ENCODE peak calls at places on chromosomes 2 and 18, in six cellular contexts. One of them, this sample, is unnamed.

GRCh38 chr2:102197389-102198137 is 10.7 kb downstream of the IL1RL2 start:
- DNase-seq in type B pancreatic cell: no peak
- DNase-seq in IMR-90: no peak
- DNase-seq in cardiac fibroblast: no peak
- DNase-seq in nephron progenitor cell: no peak
- DNase-seq in GM13976: no peak
- DNase-seq in this sample: no peak

GRCh38 chr2:181836583-181836982 is 54.9 kb upstream of the ITPRID2 start:
- DNase-seq in cardiac fibroblast: no peak
- DNase-seq in IMR-90: no peak
- DNase-seq in GM13976: no peak
- DNase-seq in type B pancreatic cell: no peak
- DNase-seq in nephron progenitor cell: no peak
- DNase-seq in this sample: no peak

GRCh38 chr2:112110966-112111365 is 27.2 kb upstream of the FBLN7 start:
- DNase-seq in GM13976: no peak
- DNase-seq in cardiac fibroblast: no peak
- DNase-seq in type B pancreatic cell: no peak
- DNase-seq in nephron progenitor cell: no peak
- DNase-seq in IMR-90: no peak
- DNase-seq in this sample: no peak

GRCh38 chr2:25453199-25453903 is 111.6 kb upstream of the DNMT3A start:
- DNase-seq in type B pancreatic cell: no peak
- DNase-seq in GM13976: peak
- DNase-seq in cardiac fibroblast: no peak
- DNase-seq in IMR-90: peak
- DNase-seq in nephron progenitor cell: no peak
- DNase-seq in this sample: no peak

GRCh38 chr2:227472265-227473018 is 486 bp downstream of the AGFG1 start:
- DNase-seq in nephron progenitor cell: peak
- DNase-seq in type B pancreatic cell: no peak
- DNase-seq in cardiac fibroblast: no peak
- DNase-seq in GM13976: peak
- DNase-seq in IMR-90: no peak
- DNase-seq in this sample: no peak

GRCh38 chr2:223758131-223758840 is 79.1 kb downstream of the AP1S3 start:
- DNase-seq in IMR-90: no peak
- DNase-seq in cardiac fibroblast: no peak
- DNase-seq in type B pancreatic cell: no peak
- DNase-seq in nephron progenitor cell: no peak
- DNase-seq in GM13976: no peak
- DNase-seq in this sample: peak

GRCh38 chr2:69704446-69704845 is 37.5 kb upstream of the ANXA4 start:
- DNase-seq in cardiac fibroblast: peak
- DNase-seq in GM13976: no peak
- DNase-seq in IMR-90: no peak
- DNase-seq in type B pancreatic cell: no peak
- DNase-seq in nephron progenitor cell: no peak
- DNase-seq in this sample: no peak

GRCh38 chr2:54459037-54459441 is 2.9 kb downstream of the SPTBN1 start:
- DNase-seq in type B pancreatic cell: no peak
- DNase-seq in nephron progenitor cell: no peak
- DNase-seq in cardiac fibroblast: peak
- DNase-seq in IMR-90: peak
- DNase-seq in GM13976: no peak
- DNase-seq in this sample: no peak

GRCh38 chr2:221124542-221125235 is 447.4 kb downstream of the EPHA4 start:
- DNase-seq in GM13976: no peak
- DNase-seq in cardiac fibroblast: no peak
- DNase-seq in IMR-90: no peak
- DNase-seq in nephron progenitor cell: peak
- DNase-seq in type B pancreatic cell: no peak
- DNase-seq in this sample: no peak

GRCh38 chr2:235765181-235765820 is 271.5 kb downstream of the AGAP1 start:
- DNase-seq in GM13976: no peak
- DNase-seq in cardiac fibroblast: peak
- DNase-seq in nephron progenitor cell: no peak
- DNase-seq in IMR-90: peak
- DNase-seq in type B pancreatic cell: no peak
- DNase-seq in this sample: no peak

GRCh38 chr18:45386256-45386655 is 229.0 kb upstream of the SLC14A2 start:
- DNase-seq in type B pancreatic cell: no peak
- DNase-seq in cardiac fibroblast: peak
- DNase-seq in nephron progenitor cell: peak
- DNase-seq in GM13976: peak
- DNase-seq in IMR-90: peak
- DNase-seq in this sample: no peak

GRCh38 chr2:152335851-152336102 is 803 bp downstream of the FMNL2 start:
- DNase-seq in type B pancreatic cell: no peak
- DNase-seq in nephron progenitor cell: no peak
- DNase-seq in cardiac fibroblast: no peak
- DNase-seq in GM13976: peak
- DNase-seq in IMR-90: no peak
- DNase-seq in this sample: no peak

GRCh38 chr2:128505150-128505490 is 186.5 kb upstream of the HS6ST1 start:
- DNase-seq in cardiac fibroblast: no peak
- DNase-seq in IMR-90: no peak
- DNase-seq in GM13976: no peak
- DNase-seq in nephron progenitor cell: no peak
- DNase-seq in type B pancreatic cell: peak
- DNase-seq in this sample: no peak

GRCh38 chr2:9474361-9475117 is at the start of gene IAH1:
- DNase-seq in cardiac fibroblast: peak
- DNase-seq in type B pancreatic cell: no peak
- DNase-seq in IMR-90: no peak
- DNase-seq in GM13976: peak
- DNase-seq in nephron progenitor cell: peak
- DNase-seq in this sample: no peak

GRCh38 chr2:25041307-25041927 is 459 bp upstream of the EFR3B start:
- DNase-seq in type B pancreatic cell: peak
- DNase-seq in nephron progenitor cell: peak
- DNase-seq in GM13976: peak
- DNase-seq in IMR-90: peak
- DNase-seq in cardiac fibroblast: peak
- DNase-seq in this sample: no peak

GRCh38 chr18:70322928-70323327 is 34.1 kb downstream of the SOCS6 start:
- DNase-seq in type B pancreatic cell: no peak
- DNase-seq in GM13976: no peak
- DNase-seq in IMR-90: peak
- DNase-seq in nephron progenitor cell: no peak
- DNase-seq in cardiac fibroblast: peak
- DNase-seq in this sample: no peak

GRCh38 chr18:67980241-67980640 is 463.7 kb upstream of the DSEL start:
- DNase-seq in nephron progenitor cell: no peak
- DNase-seq in cardiac fibroblast: no peak
- DNase-seq in type B pancreatic cell: no peak
- DNase-seq in IMR-90: no peak
- DNase-seq in GM13976: no peak
- DNase-seq in this sample: no peak

GRCh38 chr2:240991378-240992263 is 6.8 kb upstream of the SNED1 start:
- DNase-seq in type B pancreatic cell: peak
- DNase-seq in cardiac fibroblast: peak
- DNase-seq in GM13976: no peak
- DNase-seq in nephron progenitor cell: peak
- DNase-seq in IMR-90: peak
- DNase-seq in this sample: no peak

GRCh38 chr2:240571314-240571973 is 3.2 kb downstream of the RNPEPL1 start:
- DNase-seq in IMR-90: no peak
- DNase-seq in GM13976: no peak
- DNase-seq in nephron progenitor cell: peak
- DNase-seq in type B pancreatic cell: no peak
- DNase-seq in cardiac fibroblast: no peak
- DNase-seq in this sample: no peak

GRCh38 chr2:174052639-174052976 is 87.4 kb upstream of the SP3 start:
- DNase-seq in nephron progenitor cell: no peak
- DNase-seq in IMR-90: no peak
- DNase-seq in GM13976: no peak
- DNase-seq in type B pancreatic cell: no peak
- DNase-seq in cardiac fibroblast: no peak
- DNase-seq in this sample: no peak

GRCh38 chr2:218999881-219000568 is 6.8 kb upstream of the CRYBA2 start:
- DNase-seq in cardiac fibroblast: no peak
- DNase-seq in type B pancreatic cell: no peak
- DNase-seq in IMR-90: no peak
- DNase-seq in nephron progenitor cell: no peak
- DNase-seq in GM13976: no peak
- DNase-seq in this sample: no peak

GRCh38 chr2:19114754-19115231 is 243.6 kb downstream of the OSR1 start:
- DNase-seq in cardiac fibroblast: peak
- DNase-seq in GM13976: no peak
- DNase-seq in type B pancreatic cell: no peak
- DNase-seq in IMR-90: no peak
- DNase-seq in nephron progenitor cell: no peak
- DNase-seq in this sample: no peak

GRCh38 chr2:46913471-46914381 is 1.9 kb downstream of the MCFD2 start:
- DNase-seq in nephron progenitor cell: no peak
- DNase-seq in IMR-90: peak
- DNase-seq in GM13976: no peak
- DNase-seq in type B pancreatic cell: no peak
- DNase-seq in cardiac fibroblast: peak
- DNase-seq in this sample: no peak

GRCh38 chr18:58286793-58287625 is 243.0 kb downstream of the NEDD4L start:
- DNase-seq in type B pancreatic cell: no peak
- DNase-seq in IMR-90: no peak
- DNase-seq in nephron progenitor cell: no peak
- DNase-seq in GM13976: no peak
- DNase-seq in cardiac fibroblast: no peak
- DNase-seq in this sample: no peak

GRCh38 chr18:26228562-26229260 is 2.5 kb downstream of the TAF4B start:
- DNase-seq in cardiac fibroblast: no peak
- DNase-seq in nephron progenitor cell: no peak
- DNase-seq in IMR-90: no peak
- DNase-seq in type B pancreatic cell: no peak
- DNase-seq in GM13976: no peak
- DNase-seq in this sample: no peak

GRCh38 chr2:17470855-17471641 is 47.2 kb downstream of the RAD51AP2 start:
- DNase-seq in cardiac fibroblast: peak
- DNase-seq in nephron progenitor cell: peak
- DNase-seq in IMR-90: peak
- DNase-seq in type B pancreatic cell: no peak
- DNase-seq in GM13976: no peak
- DNase-seq in this sample: no peak

GRCh38 chr18:11850821-11851155 is 425 bp upstream of the CHMP1B start:
- DNase-seq in GM13976: no peak
- DNase-seq in nephron progenitor cell: no peak
- DNase-seq in IMR-90: no peak
- DNase-seq in cardiac fibroblast: peak
- DNase-seq in type B pancreatic cell: no peak
- DNase-seq in this sample: no peak

GRCh38 chr2:208103616-208104015 is 20.7 kb downstream of the CRYGD start:
- DNase-seq in type B pancreatic cell: no peak
- DNase-seq in nephron progenitor cell: no peak
- DNase-seq in cardiac fibroblast: no peak
- DNase-seq in GM13976: no peak
- DNase-seq in IMR-90: no peak
- DNase-seq in this sample: no peak

GRCh38 chr18:4836146-4836545 is 360.9 kb downstream of the AKAIN1 start:
- DNase-seq in nephron progenitor cell: no peak
- DNase-seq in type B pancreatic cell: no peak
- DNase-seq in cardiac fibroblast: no peak
- DNase-seq in GM13976: no peak
- DNase-seq in IMR-90: no peak
- DNase-seq in this sample: no peak

GRCh38 chr2:42498482-42498881 is 4.7 kb upstream of the KCNG3 start:
- DNase-seq in type B pancreatic cell: no peak
- DNase-seq in nephron progenitor cell: no peak
- DNase-seq in GM13976: no peak
- DNase-seq in IMR-90: no peak
- DNase-seq in cardiac fibroblast: no peak
- DNase-seq in this sample: no peak

GRCh38 chr2:50535971-50536759 is 495.8 kb downstream of the NRXN1 start:
- DNase-seq in cardiac fibroblast: peak
- DNase-seq in type B pancreatic cell: no peak
- DNase-seq in GM13976: no peak
- DNase-seq in nephron progenitor cell: peak
- DNase-seq in IMR-90: peak
- DNase-seq in this sample: no peak
- TF ChIP-seq CTCF in cardiac fibroblast: peak
- TF ChIP-seq CTCF in type B pancreatic cell: peak
- TF ChIP-seq CTCF in GM13976: peak
- TF ChIP-seq CTCF in nephron progenitor cell: peak
- TF ChIP-seq CTCF in IMR-90: peak
- TF ChIP-seq CTCF in this sample: peak

DNA sequence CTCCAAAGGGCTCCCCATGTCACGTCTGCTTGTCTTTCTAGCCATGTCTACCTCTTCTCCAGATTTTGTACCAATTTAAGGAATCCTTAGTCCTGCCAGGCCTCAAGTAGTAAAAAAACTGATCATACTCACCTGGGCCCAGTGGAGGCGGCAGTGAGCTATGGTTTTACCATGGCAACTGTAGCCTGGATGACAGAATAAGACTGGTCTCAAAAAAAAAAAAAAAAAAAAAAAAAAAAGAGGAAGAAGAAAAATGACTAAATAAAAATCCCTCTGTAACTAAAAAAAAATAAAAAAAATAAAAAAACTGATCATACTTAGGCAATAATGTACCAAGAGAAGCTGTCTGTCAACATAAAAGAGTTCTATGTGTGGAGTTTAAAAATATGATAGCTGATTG is 221.6 kb downstream of the NR4A2 start:
- DNase-seq in type B pancreatic cell: no peak
- DNase-seq in nephron progenitor cell: peak
- DNase-seq in cardiac fibroblast: no peak
- DNase-seq in GM13976: peak
- DNase-seq in IMR-90: no peak
- DNase-seq in this sample: no peak
- TF ChIP-seq CTCF in type B pancreatic cell: peak
- TF ChIP-seq CTCF in nephron progenitor cell: peak
- TF ChIP-seq CTCF in cardiac fibroblast: peak
- TF ChIP-seq CTCF in GM13976: peak
- TF ChIP-seq CTCF in IMR-90: no peak
- TF ChIP-seq CTCF in this sample: no peak

DNA sequence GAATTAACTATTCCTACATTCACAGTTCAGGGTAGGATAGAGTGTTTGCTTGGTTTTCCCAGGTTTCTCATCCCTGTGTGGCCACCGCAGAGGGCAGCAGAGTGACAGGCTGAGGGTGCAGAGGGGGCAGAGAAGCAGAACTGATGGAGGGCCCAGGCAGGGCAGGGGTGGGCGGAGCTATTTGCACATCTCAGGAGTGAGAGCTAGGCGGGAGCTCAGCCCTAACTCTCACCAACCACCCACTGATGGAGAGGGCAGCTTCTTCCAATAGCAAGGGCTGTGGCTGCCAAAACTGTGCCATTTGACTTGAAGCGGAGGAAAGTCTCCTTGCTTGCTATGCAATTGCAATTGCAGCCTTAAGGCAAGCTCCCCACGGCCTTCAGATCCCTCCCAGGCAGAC is 12.0 kb upstream of the DARS1 start:
- DNase-seq in IMR-90: no peak
- DNase-seq in nephron progenitor cell: peak
- DNase-seq in cardiac fibroblast: no peak
- DNase-seq in type B pancreatic cell: no peak
- DNase-seq in GM13976: peak
- DNase-seq in this sample: no peak
- TF ChIP-seq CTCF in IMR-90: no peak
- TF ChIP-seq CTCF in nephron progenitor cell: peak
- TF ChIP-seq CTCF in cardiac fibroblast: no peak
- TF ChIP-seq CTCF in type B pancreatic cell: peak
- TF ChIP-seq CTCF in GM13976: peak
- TF ChIP-seq CTCF in this sample: no peak

GRCh38 chr18:74082476-74083070 is 65.1 kb downstream of the FBXO15 start:
- DNase-seq in type B pancreatic cell: no peak
- DNase-seq in GM13976: peak
- DNase-seq in nephron progenitor cell: peak
- DNase-seq in cardiac fibroblast: peak
- DNase-seq in IMR-90: peak
- DNase-seq in this sample: no peak
- TF ChIP-seq CTCF in type B pancreatic cell: peak
- TF ChIP-seq CTCF in GM13976: peak
- TF ChIP-seq CTCF in nephron progenitor cell: peak
- TF ChIP-seq CTCF in cardiac fibroblast: peak
- TF ChIP-seq CTCF in IMR-90: peak
- TF ChIP-seq CTCF in this sample: peak